ENCODE peak calls at places on chromosomes 4 and X, in seven cellular contexts. K is stimulated activated CD4-positive, alpha-beta T cell treated with anti-CD3 and anti-CD28 coated beads, Interleukin-15, amount 100 ng/mL, for 24 hours; U is left ventricle myocardium superior; S is midbrain; D is amniotic stem cell; E is IMR-90; L is psoas muscle. H is an unnamed sample.
A peak's percentile ranks its signal among the peaks of the same experiment; 100 is the strongest.

GRCh38 chrX:24395775-24396174 is 35.3 kb downstream of the SUPT20HL1 start:
- DNase-seq in K (peak; percentile 30), U (no peak), S (peak; percentile 71), D (peak; percentile 63), E (peak; percentile 82), L (no peak), H (no peak)

GRCh38 chr4:16253127-16253960 is 27.1 kb upstream of the TAPT1 start:
- DNase-seq in K (no peak), U (no peak), S (no peak), D (peak; percentile 37), E (peak; percentile 88), L (no peak), H (no peak)

GRCh38 chrX:531611-531936 is 99.0 kb upstream of the SHOX start:
- DNase-seq in K (no peak), U (no peak), S (no peak), D (no peak), E (no peak), L (no peak), H (no peak)

GRCh38 chr4:153217440-153217839 is 13.2 kb downstream of the TRIM2 start:
- DNase-seq in K (no peak), U (no peak), S (no peak), D (no peak), E (no peak), L (no peak), H (no peak)

GRCh38 chrX:123408856-123409737 is 225.0 kb downstream of the GRIA3 start:
- DNase-seq in K (no peak), U (no peak), S (no peak), D (no peak), E (no peak), L (no peak), H (no peak)

GRCh38 chr4:120018786-120019185 is 47.9 kb downstream of the MAD2L1 start:
- DNase-seq in K (no peak), U (no peak), S (no peak), D (no peak), E (peak; percentile 57), L (no peak), H (no peak)

GRCh38 chrX:38452603-38453002 is 100.2 kb downstream of the OTC start:
- DNase-seq in K (no peak), U (no peak), S (no peak), D (no peak), E (no peak), L (no peak), H (no peak)

GRCh38 chrX:100868273-100868672 is 5.9 kb downstream of the NOX1 start:
- DNase-seq in K (no peak), U (no peak), S (no peak), D (no peak), E (no peak), L (no peak), H (no peak)

GRCh38 chr4:108135549-108136209 is 33.1 kb downstream of the LEF1 start:
- DNase-seq in K (no peak), U (no peak), S (no peak), D (no peak), E (no peak), L (no peak), H (no peak)

GRCh38 chr4:179352221-179352620 is 1910.0 kb upstream of the AGA start:
- DNase-seq in K (no peak), U (no peak), S (no peak), D (no peak), E (no peak), L (no peak), H (no peak)

GRCh38 chr4:159735281-159736207 is 632.7 kb downstream of the RAPGEF2 start:
- DNase-seq in K (no peak), U (no peak), S (no peak), D (no peak), E (no peak), L (no peak), H (no peak)

GRCh38 chrX:136191171-136191570 is 43.8 kb downstream of the FHL1 start:
- DNase-seq in K (no peak), U (no peak), S (no peak), D (no peak), E (no peak), L (peak; percentile 81), H (no peak)

GRCh38 chr4:77721073-77721472 is 98.1 kb downstream of the CNOT6L start:
- DNase-seq in K (no peak), U (no peak), S (no peak), D (no peak), E (no peak), L (no peak), H (no peak)

GRCh38 chr4:24662065-24662464 is 77.7 kb upstream of the DHX15 start:
- DNase-seq in K (no peak), U (no peak), S (no peak), D (no peak), E (no peak), L (no peak), H (no peak)

GRCh38 chr4:55184600-55185523 is 59.5 kb upstream of the KDR start:
- DNase-seq in K (peak; percentile 42), U (peak; percentile 41), S (no peak), D (no peak), E (peak; percentile 66), L (no peak), H (no peak)

GRCh38 chr4:112234952-112235609 is 3.5 kb downstream of the AP1AR start:
- DNase-seq in K (peak; percentile 60), U (no peak), S (peak; percentile 84), D (peak; percentile 65), E (peak; percentile 94), L (no peak), H (peak; percentile 56)

GRCh38 chrX:103396186-103396585 is 19.8 kb downstream of the BEX3 start:
- DNase-seq in K (no peak), U (no peak), S (no peak), D (peak; percentile 0), E (peak; percentile 75), L (no peak), H (no peak)

GRCh38 chrX:96611619-96612362 is 72.9 kb upstream of the DIAPH2 start:
- DNase-seq in K (no peak), U (no peak), S (no peak), D (peak; percentile 0), E (peak; percentile 45), L (no peak), H (no peak)

GRCh38 chr4:17027495-17027894 is 129.1 kb upstream of the LDB2 start:
- DNase-seq in K (no peak), U (no peak), S (no peak), D (peak; percentile 84), E (peak; percentile 99), L (no peak), H (no peak)

GRCh38 chr4:7687796-7688195 is 251.9 kb downstream of the AFAP1 start:
- DNase-seq in K (no peak), U (no peak), S (no peak), D (no peak), E (no peak), L (peak; percentile 8), H (no peak)

GRCh38 chr4:31295081-31295480 is 574.9 kb downstream of the PCDH7 start:
- DNase-seq in K (no peak), U (no peak), S (no peak), D (no peak), E (no peak), L (no peak), H (no peak)

GRCh38 chr4:169902658-169903345 is 123.4 kb downstream of the MFAP3L start:
- DNase-seq in K (no peak), U (no peak), S (peak; percentile 18), D (no peak), E (no peak), L (no peak), H (no peak)

GRCh38 chrX:119895843-119896326 is at the start of gene AKAP14:
- DNase-seq in K (no peak), U (no peak), S (no peak), D (no peak), E (peak; percentile 10), L (no peak), H (no peak)

GRCh38 chr4:122747068-122747467 is 14.6 kb downstream of the BBS12 start:
- DNase-seq in K (no peak), U (no peak), S (no peak), D (no peak), E (no peak), L (no peak), H (no peak)

GRCh38 chrX:53089224-53089842 is 4.6 kb upstream of the KANTR start:
- DNase-seq in K (peak; percentile 51), U (peak; percentile 48), S (peak; percentile 63), D (peak; percentile 16), E (peak; percentile 68), L (peak; percentile 63), H (peak; percentile 45)

GRCh38 chr4:174402470-174403176 is 118.9 kb downstream of the CEP44 start:
- DNase-seq in K (no peak), U (no peak), S (no peak), D (no peak), E (no peak), L (no peak), H (no peak)

GRCh38 chr4:123284166-123284565 is 112.4 kb upstream of the SPRY1 start:
- DNase-seq in K (no peak), U (no peak), S (no peak), D (no peak), E (no peak), L (no peak), H (no peak)

GRCh38 chrX:51860679-51861078 is 32.7 kb upstream of the MAGED1 start:
- DNase-seq in K (no peak), U (no peak), S (peak; percentile 3), D (no peak), E (peak; percentile 32), L (no peak), H (peak; percentile 14)